ENCODE peak calls at places on chromosomes 1 and 21, in eight cellular contexts. V is AG09309, A is cardiac fibroblast, T is A549, Q is fibroblast of lung, M is HCT116, U is fibroblast of mammary gland, L is bronchial epithelial cell. I is an unnamed sample.
A peak's percentile ranks its signal among the peaks of the same experiment; 100 is the strongest.

GRCh38 chr1:145990249-145991097 is 5.9 kb downstream of the TXNIP start:
- DNase-seq in Q (peak; percentile 81), M (no peak), T (no peak), L (no peak), U (peak; percentile 57), V (no peak), A (peak; percentile 48), I (no peak)

GRCh38 chr21:46037338-46038325 is 56.1 kb downstream of the COL6A1 start:
- DNase-seq in U (no peak), Q (no peak), A (no peak), M (no peak), V (no peak), L (no peak), T (no peak), I (no peak)

GRCh38 chr1:169105434-169106094 is 926 bp upstream of the ATP1B1 start:
- DNase-seq in M (no peak), L (no peak), A (peak; percentile 37), V (no peak), U (no peak), T (peak; percentile 85), Q (no peak), I (no peak)

GRCh38 chr1:100928128-100928527 is 32.2 kb downstream of the SLC30A7 start:
- DNase-seq in A (no peak), L (no peak), U (peak; percentile 2), M (no peak), V (no peak), T (peak; percentile 7), Q (no peak), I (no peak)

GRCh38 chr1:170134126-170134525 is 11.6 kb upstream of the NTMT2 start:
- DNase-seq in A (no peak), L (no peak), M (no peak), Q (no peak), U (peak; percentile 56), T (no peak), V (no peak), I (no peak)

GRCh38 chr1:2976180-2976562 is 45.1 kb upstream of the ACTRT2 start:
- DNase-seq in Q (no peak), M (no peak), V (no peak), U (no peak), T (no peak), A (no peak), L (no peak), I (no peak)

GRCh38 chr21:38312822-38313221 is 56.0 kb downstream of the KCNJ15 start:
- DNase-seq in A (no peak), L (no peak), V (no peak), T (peak; percentile 19), U (no peak), M (no peak), Q (no peak), I (no peak)

GRCh38 chr1:97243973-97244560 is 522.5 kb downstream of the PTBP2 start:
- DNase-seq in U (peak; percentile 50), M (peak; percentile 12), L (peak; percentile 45), A (peak; percentile 52), Q (peak; percentile 58), V (no peak), T (peak; percentile 4), I (no peak)

GRCh38 chr1:182080955-182081582 is 19.6 kb upstream of the ZNF648 start:
- DNase-seq in M (peak; percentile 29), Q (peak; percentile 36), U (peak; percentile 54), T (peak; percentile 41), A (peak; percentile 45), L (peak; percentile 46), V (peak; percentile 11), I (no peak)

GRCh38 chr1:69269491-69269890 is 298.2 kb upstream of the LRRC7 start:
- DNase-seq in M (no peak), U (no peak), T (no peak), V (no peak), A (no peak), L (no peak), Q (no peak), I (no peak)

GRCh38 chr1:230977781-230978490 is 725 bp downstream of the TTC13 start:
- DNase-seq in Q (peak; percentile 18), M (peak; percentile 19), U (peak; percentile 28), T (peak; percentile 10), V (no peak), A (peak; percentile 16), L (peak; percentile 48), I (no peak)

GRCh38 chr1:39352881-39353280 is 138.6 kb upstream of the BMP8A start:
- DNase-seq in T (no peak), A (no peak), M (no peak), L (no peak), V (no peak), Q (no peak), U (peak; percentile 56), I (no peak)

GRCh38 chr1:19390901-19391595 is 78.9 kb downstream of the SLC66A1 start:
- DNase-seq in Q (peak; percentile 85), M (peak; percentile 7), U (peak; percentile 89), V (peak; percentile 78), L (peak; percentile 22), A (peak; percentile 78), T (peak; percentile 12), I (peak; percentile 89)

GRCh38 chr1:100423832-100424337 is 71.6 kb downstream of the CDC14A start:
- DNase-seq in L (peak; percentile 18), Q (no peak), T (no peak), U (no peak), A (no peak), V (no peak), M (no peak), I (no peak)

GRCh38 chr1:207815466-207815865 is 63.6 kb downstream of the CD46 start:
- DNase-seq in Q (no peak), A (no peak), U (no peak), L (no peak), T (no peak), V (no peak), M (no peak), I (no peak)

GRCh38 chr1:22778408-22778807 is 67.8 kb downstream of the EPHB2 start:
- DNase-seq in A (no peak), M (no peak), U (no peak), T (no peak), Q (no peak), L (no peak), V (no peak), I (no peak)

GRCh38 chr21:32470206-32470605 is 57.7 kb downstream of the EVA1C start:
- DNase-seq in U (no peak), T (no peak), L (no peak), Q (no peak), V (no peak), M (no peak), A (no peak), I (no peak)

GRCh38 chr1:156319664-156320063 is 18.4 kb downstream of the CCT3 start:
- DNase-seq in U (peak; percentile 35), T (peak; percentile 33), M (no peak), V (no peak), Q (peak; percentile 58), L (peak; percentile 21), A (peak; percentile 62), I (no peak)
- TF ChIP-seq CTCF in U (peak; percentile 58), T (peak; percentile 60), M (peak; percentile 42), V (peak; percentile 52), Q (peak; percentile 61), L (peak; percentile 27), A (peak; percentile 46), I (peak; percentile 48)

GRCh38 chr1:246572795-246573194 is 6.5 kb downstream of the CNST start:
- DNase-seq in M (no peak), V (no peak), L (no peak), A (no peak), Q (no peak), U (no peak), T (no peak), I (no peak)

GRCh38 chr1:246571953-246572352 is 5.7 kb downstream of the CNST start:
- DNase-seq in L (no peak), T (no peak), A (no peak), M (no peak), Q (no peak), V (no peak), U (no peak), I (no peak)

GRCh38 chr1:246567258-246568235 is 1.3 kb downstream of the CNST start:
- DNase-seq in U (peak; percentile 81), M (no peak), L (peak; percentile 70), A (peak; percentile 83), V (peak; percentile 68), Q (peak; percentile 65), T (peak; percentile 23), I (no peak)

GRCh38 chr1:246566808-246567154 is 525 bp downstream of the CNST start:
- DNase-seq in U (peak; percentile 25), A (peak; percentile 45), L (no peak), T (no peak), M (no peak), Q (no peak), V (no peak), I (no peak)

GRCh38 chr1:246569248-246570238 is 3.3 kb downstream of the CNST start:
- DNase-seq in Q (no peak), U (peak; percentile 58), L (peak; percentile 91), T (no peak), V (no peak), M (no peak), A (peak; percentile 25), I (no peak)
- H3K4me3 ChIP-seq in Q (no peak overlapping the region), U (no peak overlapping the region), L (no peak overlapping the region), T (no peak overlapping the region), V (no peak overlapping the region), M (no peak overlapping the region), A (no peak overlapping the region), I (no peak overlapping the region)

DNA sequence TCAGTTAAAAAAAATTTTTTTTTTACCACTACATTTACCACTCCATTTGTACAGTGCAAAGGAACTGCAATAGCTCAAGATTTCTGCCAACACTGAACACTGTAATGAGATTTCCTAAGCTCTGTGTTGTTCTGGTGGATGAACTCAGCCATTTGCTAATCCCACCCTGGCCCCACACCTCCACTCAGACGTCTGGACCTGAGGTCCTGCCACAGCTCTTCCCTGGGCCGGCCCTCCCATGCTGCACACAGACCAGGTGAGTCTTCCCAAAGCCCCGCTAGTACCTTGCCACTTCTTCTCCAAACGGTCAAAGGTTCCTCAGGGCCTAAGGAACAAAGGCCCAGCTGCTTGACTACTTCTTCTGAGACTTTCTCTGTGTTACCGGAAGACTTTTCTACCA is 56.4 kb downstream of the SLC45A1 start:
- DNase-seq in L (no peak), V (no peak), Q (peak; percentile 45), T (no peak), U (peak; percentile 41), A (no peak), M (no peak), I (no peak)
- TF ChIP-seq CTCF in L (no peak), V (no peak), Q (no peak), T (no peak), U (no peak), A (no peak), M (no peak), I (no peak)

GRCh38 chr21:15443740-15444117 is 286.1 kb upstream of the USP25 start:
- DNase-seq in U (no peak), Q (no peak), M (no peak), L (no peak), V (no peak), T (peak; percentile 77), A (no peak), I (no peak)

GRCh38 chr21:15446193-15446592 is 283.6 kb upstream of the USP25 start:
- DNase-seq in U (no peak), M (no peak), V (no peak), T (no peak), Q (no peak), L (no peak), A (no peak), I (no peak)

GRCh38 chr21:15445327-15445726 is 284.5 kb upstream of the USP25 start:
- DNase-seq in T (no peak), Q (no peak), A (no peak), U (no peak), V (no peak), M (no peak), L (no peak), I (no peak)

GRCh38 chr21:15442743-15443142 is 287.0 kb upstream of the USP25 start:
- DNase-seq in U (no peak), Q (no peak), A (no peak), L (no peak), T (peak; percentile 60), V (no peak), M (no peak), I (no peak)

GRCh38 chr21:15444118-15444960 is 285.4 kb upstream of the USP25 start:
- DNase-seq in Q (no peak), T (peak; percentile 98), U (peak; percentile 15), V (no peak), L (no peak), A (no peak), M (no peak), I (no peak)
- H3K4me3 ChIP-seq in Q (no peak overlapping the region), T (peak overlapping the region; percentile 31), U (no peak overlapping the region), V (no peak overlapping the region), L (no peak overlapping the region), A (no peak overlapping the region), M (no peak overlapping the region), I (no peak overlapping the region)